ENCODE peak calls at places on chromosomes 12 and 14, in four cellular contexts. P is nucleus accumbens, W is IMR-90, K is kidney glomerular epithelial cell. C is an unnamed sample.

GRCh38 chr14:105061428-105062047 is 3.7 kb downstream of the GPR132 start:
- DNase-seq in P (no peak), K (no peak), W (no peak), C (no peak)

GRCh38 chr14:102279688-102280348 is 25.1 kb downstream of the MOK start:
- DNase-seq in K (peak; percentile 98), P (no peak), W (peak; percentile 100), C (peak; percentile 99)

GRCh38 chr12:69351462-69352236 is 3.5 kb downstream of the LYZ start:
- DNase-seq in K (no peak), P (no peak), W (no peak), C (no peak)

GRCh38 chr12:66514581-66514980 is 164.3 kb downstream of the GRIP1 start:
- DNase-seq in P (no peak), K (peak; percentile 21), W (no peak), C (peak; percentile 52)

GRCh38 chr14:68249534-68250517 is 430.2 kb downstream of the RAD51B start:
- DNase-seq in W (peak; percentile 74), K (no peak), P (no peak), C (no peak)

GRCh38 chr14:24172261-24172860 is 481 bp downstream of the REC8 start:
- DNase-seq in P (no peak), W (no peak), K (no peak), C (no peak)

GRCh38 chr12:91986084-91986483 is 159.6 kb downstream of the BTG1 start:
- DNase-seq in W (peak; percentile 31), K (peak; percentile 17), P (no peak), C (no peak)

GRCh38 chr12:122641976-122642375 is 61.2 kb downstream of the HCAR2 start:
- DNase-seq in W (peak; percentile 58), K (no peak), P (no peak), C (peak; percentile 47)

GRCh38 chr12:1930816-1931597 is 12.6 kb upstream of the CACNA2D4 start:
- DNase-seq in K (no peak), W (no peak), P (no peak), C (no peak)

GRCh38 chr14:98943907-98944306 is 328.1 kb downstream of the BCL11B start:
- DNase-seq in W (no peak), K (no peak), P (no peak), C (no peak)

GRCh38 chr12:92506460-92506859 is 196.3 kb upstream of the PLEKHG7 start:
- DNase-seq in K (peak; percentile 6), P (no peak), W (no peak), C (no peak)

GRCh38 chr12:118330421-118331018 is 42.2 kb downstream of the TAOK3 start:
- DNase-seq in P (no peak), K (no peak), W (peak; percentile 89), C (peak; percentile 68)